ENCODE peak calls at places on chromosome 3, in seven cellular contexts. P is H9, L is IMR-90, J is mesendoderm, Z is mesenchymal stem cell, A is trophoblast cell, D is H1. O is an unnamed sample.

GRCh38 chr3:105399062-105399461 is 32.4 kb downstream of the ALCAM start:
- DNase-seq in P (no peak), L (no peak), J (no peak), Z (no peak), A (no peak), D (no peak), O (no peak)

GRCh38 chr3:127831723-127832172 is 9.4 kb upstream of the MGLL start:
- DNase-seq in P (peak), L (peak), J (peak), Z (peak), A (peak), D (no peak), O (peak)

GRCh38 chr3:52469001-52469400 is 13.6 kb downstream of the NISCH start:
- DNase-seq in P (peak), L (no peak), J (no peak), Z (no peak), A (no peak), D (no peak), O (no peak)

GRCh38 chr3:51382947-51383578 is 2.0 kb upstream of the MANF start:
- DNase-seq in P (no peak), L (no peak), J (no peak), Z (no peak), A (no peak), D (no peak), O (no peak)

GRCh38 chr3:127694467-127695215 is 21.9 kb downstream of the ABTB1 start:
- DNase-seq in P (peak), L (peak), J (peak), Z (no peak), A (no peak), D (no peak), O (no peak)

GRCh38 chr3:23726811-23727548 is 78.8 kb upstream of the UBE2E1 start:
- DNase-seq in P (no peak), L (no peak), J (no peak), Z (no peak), A (no peak), D (no peak), O (no peak)

GRCh38 chr3:138332472-138333073 is 2.9 kb upstream of the NME9 start:
- DNase-seq in P (no peak), L (peak), J (peak), Z (peak), A (no peak), D (no peak), O (no peak)

GRCh38 chr3:96619475-96619874 is 194.9 kb upstream of the EPHA6 start:
- DNase-seq in P (no peak), L (no peak), J (peak), Z (no peak), A (no peak), D (no peak), O (no peak)

GRCh38 chr3:194140520-194141414 is 4.8 kb downstream of the HES1 start:
- DNase-seq in P (peak), L (no peak), J (peak), Z (peak), A (peak), D (no peak), O (peak)

GRCh38 chr3:78139166-78139565 is 1099.3 kb downstream of the ROBO2 start:
- DNase-seq in P (no peak), L (peak), J (no peak), Z (peak), A (no peak), D (no peak), O (no peak)

GRCh38 chr3:81764665-81765064 is 3.2 kb upstream of the GBE1 start:
- DNase-seq in P (no peak), L (no peak), J (no peak), Z (no peak), A (no peak), D (no peak), O (no peak)

GRCh38 chr3:107942244-107942643 is 148.6 kb downstream of the CD47 start:
- DNase-seq in P (no peak), L (peak), J (no peak), Z (no peak), A (no peak), D (no peak), O (no peak)

GRCh38 chr3:37054370-37054769 is 61.1 kb downstream of the MLH1 start:
- DNase-seq in P (no peak), L (peak), J (no peak), Z (peak), A (no peak), D (no peak), O (no peak)

GRCh38 chr3:34005886-34006285 is 207.5 kb downstream of the PDCD6IP start:
- DNase-seq in P (no peak), L (peak), J (peak), Z (peak), A (peak), D (no peak), O (no peak)

GRCh38 chr3:161395115-161395514 is 23.8 kb upstream of the SPTSSB start:
- DNase-seq in P (no peak), L (no peak), J (no peak), Z (no peak), A (no peak), D (no peak), O (no peak)

GRCh38 chr3:50353231-50354004 is 2.8 kb downstream of the CYB561D2 start:
- DNase-seq in P (no peak), L (no peak), J (no peak), Z (no peak), A (no peak), D (no peak), O (no peak)

GRCh38 chr3:1088503-1088902 is 4.3 kb upstream of the CNTN6 start:
- DNase-seq in P (no peak), L (no peak), J (no peak), Z (no peak), A (no peak), D (no peak), O (no peak)

GRCh38 chr3:120452816-120453215 is 2.0 kb upstream of the FSTL1 start:
- DNase-seq in P (no peak), L (no peak), J (no peak), Z (no peak), A (no peak), D (no peak), O (no peak)

GRCh38 chr3:59469948-59470723 is 420.3 kb upstream of the CFAP20DC start:
- DNase-seq in P (no peak), L (no peak), J (no peak), Z (no peak), A (peak), D (no peak), O (no peak)

GRCh38 chr3:149820183-149820582 is 7.2 kb downstream of the RNF13 start:
- DNase-seq in P (no peak), L (no peak), J (peak), Z (no peak), A (peak), D (no peak), O (no peak)

GRCh38 chr3:25855281-25855680 is 65.4 kb downstream of the OXSM start:
- DNase-seq in P (no peak), L (peak), J (no peak), Z (peak), A (peak), D (no peak), O (no peak)

GRCh38 chr3:150545419-150546225 is 674 bp downstream of the SERP1 start:
- DNase-seq in P (no peak), L (no peak), J (peak), Z (peak), A (no peak), D (no peak), O (peak)

GRCh38 chr3:126003447-126004190 is 34.6 kb downstream of the ROPN1B start:
- DNase-seq in P (no peak), L (no peak), J (no peak), Z (no peak), A (no peak), D (no peak), O (no peak)

GRCh38 chr3:70358978-70359580 is 46.6 kb upstream of the MDFIC2 start:
- DNase-seq in P (no peak), L (peak), J (peak), Z (peak), A (no peak), D (no peak), O (peak)

GRCh38 chr3:53192608-53193007 is 31.6 kb downstream of the PRKCD start:
- DNase-seq in P (no peak), L (no peak), J (no peak), Z (no peak), A (no peak), D (no peak), O (no peak)

GRCh38 chr3:56365905-56366640 is 102.2 kb downstream of the ERC2 start:
- DNase-seq in P (no peak), L (no peak), J (no peak), Z (no peak), A (no peak), D (no peak), O (no peak)

GRCh38 chr3:161163297-161163696 is 57.8 kb upstream of the NMD3 start:
- DNase-seq in P (no peak), L (peak), J (peak), Z (peak), A (peak), D (no peak), O (no peak)

GRCh38 chr3:195441051-195441450 is 1.8 kb downstream of the ACAP2 start:
- DNase-seq in P (no peak), L (peak), J (no peak), Z (no peak), A (no peak), D (no peak), O (no peak)
- H2BK120ac ChIP-seq in P (no peak), L (no peak), J (no peak), Z (no peak), A (no peak), D (no peak), O (no peak)

DNA sequence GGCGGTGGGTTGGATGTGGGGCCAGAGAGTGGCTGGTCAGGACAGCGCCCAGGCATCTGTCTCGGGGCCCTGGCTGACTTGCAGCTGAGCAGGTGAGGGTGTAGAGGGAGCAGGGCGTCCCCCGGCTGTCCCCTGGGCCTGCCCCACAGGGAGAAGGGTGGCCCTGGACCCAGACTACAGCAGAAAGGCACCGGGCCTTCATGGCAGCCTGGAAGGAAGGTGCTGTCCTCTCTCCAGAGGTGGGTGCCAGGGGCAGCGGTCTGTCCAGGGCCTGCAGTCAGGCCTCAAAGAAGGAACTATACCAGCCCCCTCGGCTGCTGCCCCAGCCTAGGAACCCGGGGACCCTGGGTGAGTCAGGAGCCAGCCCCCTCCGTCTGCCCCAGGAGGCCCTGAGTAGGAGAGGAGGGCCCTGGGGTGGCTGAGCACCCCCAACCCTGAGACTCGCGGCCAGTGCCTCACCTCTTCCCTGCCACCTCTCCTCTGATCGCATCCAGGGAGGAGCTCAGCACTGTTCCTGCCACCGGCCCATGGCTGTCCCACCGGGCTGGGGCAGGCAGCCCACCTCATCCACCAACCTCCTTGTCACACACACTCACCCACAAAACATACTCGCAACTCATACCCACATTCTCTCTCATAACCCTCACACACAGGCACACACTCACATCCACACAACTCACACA is 133.5 kb downstream of the FBLN2 start:
- DNase-seq in P (no peak), L (no peak), J (no peak), Z (no peak), A (no peak), D (no peak), O (no peak)
- H3K18ac ChIP-seq in P (no peak), L (no peak), J (no peak), Z (no peak), A (no peak), D (no peak), O (peak)

GRCh38 chr3:13628841-13629551 is 80.1 kb downstream of the FBLN2 start:
- DNase-seq in P (no peak), L (no peak), J (no peak), Z (no peak), A (no peak), D (no peak), O (no peak)
- H2AK5ac ChIP-seq in P (no peak), L (no peak), J (no peak), Z (no peak), A (no peak), D (no peak), O (peak)

GRCh38 chr3:141362736-141363135 is 5.6 kb upstream of the ZBTB38 start:
- DNase-seq in P (no peak), L (no peak), J (no peak), Z (no peak), A (no peak), D (no peak), O (no peak)
- H2BK120ac ChIP-seq in P (no peak), L (peak), J (no peak), Z (no peak), A (no peak), D (no peak), O (no peak)

GRCh38 chr3:10367466-10367865 is 46.6 kb upstream of the SEC13 start:
- DNase-seq in P (no peak), L (no peak), J (no peak), Z (no peak), A (no peak), D (no peak), O (no peak)
- H3K18ac ChIP-seq in P (no peak), L (no peak), J (no peak), Z (no peak), A (no peak), D (peak), O (peak)

GRCh38 chr3:87810427-87810826 is 248.4 kb downstream of the CGGBP1 start:
- DNase-seq in P (no peak), L (no peak), J (no peak), Z (no peak), A (no peak), D (no peak), O (no peak)

GRCh38 chr3:87801409-87801808 is 257.4 kb downstream of the CGGBP1 start:
- DNase-seq in P (no peak), L (no peak), J (peak), Z (no peak), A (no peak), D (no peak), O (no peak)

DNA sequence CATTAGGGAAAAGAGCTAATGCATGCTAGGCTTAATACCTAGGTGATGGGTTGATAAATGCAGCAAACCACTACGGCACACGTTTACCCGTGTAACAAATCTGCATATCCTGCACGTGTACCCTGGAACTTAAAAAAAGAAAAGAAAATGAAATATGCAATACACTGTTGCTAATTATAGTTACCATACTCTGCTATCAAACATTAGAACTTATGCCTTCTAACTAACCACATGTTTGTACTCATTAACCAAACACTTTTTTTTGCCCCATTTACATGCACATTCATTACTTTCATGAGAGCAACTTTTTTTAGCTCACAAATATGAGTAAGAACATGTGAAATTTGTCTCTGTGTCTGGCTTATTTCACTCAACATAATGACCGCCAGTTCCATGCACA is 253.1 kb downstream of the CGGBP1 start:
- DNase-seq in P (no peak), L (no peak), J (no peak), Z (no peak), A (no peak), D (no peak), O (no peak)
- H2AK5ac ChIP-seq in P (no peak), L (no peak), J (no peak), Z (no peak), A (no peak), D (no peak), O (no peak)

GRCh38 chr3:169722715-169723114 is 42.1 kb downstream of the TERC start:
- DNase-seq in P (no peak), L (no peak), J (no peak), Z (no peak), A (no peak), D (no peak), O (no peak)
- H2BK120ac ChIP-seq in P (no peak), L (no peak), J (no peak), Z (no peak), A (no peak), D (no peak), O (no peak)

GRCh38 chr3:102060814-102061213 is 211.5 kb downstream of the NFKBIZ start:
- DNase-seq in P (no peak), L (peak), J (no peak), Z (peak), A (no peak), D (no peak), O (no peak)
- H3K18ac ChIP-seq in P (no peak), L (no peak), J (no peak), Z (no peak), A (no peak), D (no peak), O (no peak)

DNA sequence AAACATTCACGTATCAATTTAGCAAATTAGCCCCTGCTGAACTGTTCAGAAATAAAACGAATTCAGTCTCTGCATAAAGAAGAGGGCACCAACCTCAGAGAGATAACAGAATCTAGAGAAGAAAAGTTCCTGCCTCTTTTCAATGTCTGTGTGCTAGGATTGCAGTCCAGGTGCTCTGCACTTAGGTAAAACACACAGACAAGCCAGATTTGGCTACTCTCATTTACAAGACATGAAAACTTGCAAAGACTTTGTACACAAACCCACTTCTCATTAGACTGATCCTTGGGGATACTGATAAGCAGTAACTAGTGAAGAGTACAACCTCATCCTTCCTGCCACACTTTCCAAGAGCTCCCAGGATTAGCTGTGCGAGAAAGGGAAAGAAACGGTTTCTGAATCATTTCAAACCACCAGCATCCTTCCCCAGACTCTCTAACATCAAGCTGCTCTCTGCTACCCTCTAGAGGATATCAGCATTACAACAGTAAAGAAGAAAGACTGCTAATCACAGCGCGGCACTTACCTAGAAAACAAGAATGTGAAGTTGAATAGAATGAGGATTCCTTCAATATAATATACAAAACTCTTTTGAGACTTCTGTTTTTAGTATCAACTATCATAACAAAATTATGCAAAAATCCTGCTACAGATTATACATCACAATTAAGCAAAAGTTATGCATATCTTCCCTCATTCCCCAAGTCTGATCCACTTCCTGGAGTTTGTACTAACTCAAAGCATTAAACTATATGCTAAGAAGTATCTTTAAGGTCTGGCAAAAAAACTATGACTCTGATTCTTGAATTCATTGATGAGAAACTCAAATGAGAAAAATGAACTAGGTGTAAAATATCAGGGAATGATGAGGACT is 306.4 kb downstream of the MAGI1 start:
- DNase-seq in P (no peak), L (peak), J (peak), Z (peak), A (no peak), D (no peak), O (peak)
- H2AK5ac ChIP-seq in P (no peak), L (no peak), J (no peak), Z (no peak), A (no peak), D (no peak), O (no peak)